ENCODE peak calls at places on chromosomes 16 and 17, in nine cellular contexts. Q is GM13976, O is AG09309, D is NB4, K is gastrocnemius medialis, X is astrocyte of the spinal cord, H is uterus, M is H9, R is AG10803. L is an unnamed sample.

GRCh38 chr16:72673118-72673517 is 374.8 kb downstream of the ZFHX3 start:
- DNase-seq in R (peak), Q (no peak), M (no peak), D (peak), X (no peak), O (no peak), H (no peak), K (no peak), L (peak)

GRCh38 chr17:77959926-77960521 is 1.5 kb downstream of the TNRC6C start:
- DNase-seq in R (no peak), X (peak), H (no peak), K (no peak), D (no peak), O (no peak), Q (no peak), M (peak), L (peak)

GRCh38 chr17:72334205-72334604 is 213.4 kb downstream of the SOX9 start:
- DNase-seq in Q (no peak), D (no peak), K (no peak), R (peak), X (no peak), H (no peak), O (peak), M (no peak), L (peak)

GRCh38 chr16:19361587-19361986 is 56.1 kb upstream of the TMC5 start:
- DNase-seq in K (no peak), Q (no peak), X (no peak), M (no peak), D (no peak), O (no peak), H (no peak), R (no peak), L (no peak)

GRCh38 chr16:11472851-11473250 is 113.9 kb downstream of the LITAF start:
- DNase-seq in M (no peak), D (no peak), Q (no peak), K (no peak), X (no peak), R (no peak), H (no peak), O (no peak), L (no peak)

GRCh38 chr17:75486151-75486550 is 29.2 kb downstream of the CASKIN2 start:
- DNase-seq in O (no peak), H (no peak), K (no peak), M (no peak), D (no peak), Q (no peak), R (no peak), X (no peak), L (no peak)

GRCh38 chr16:19997264-19997663 is 76.4 kb downstream of the GPR139 start:
- DNase-seq in O (no peak), H (no peak), R (no peak), Q (no peak), K (no peak), D (no peak), X (no peak), M (no peak), L (no peak)

GRCh38 chr17:75876938-75877751 is 1.2 kb downstream of the TRIM47 start:
- DNase-seq in M (peak), X (peak), K (peak), R (peak), O (peak), Q (no peak), H (peak), D (no peak), L (peak)

GRCh38 chr17:42153919-42154491 is 784 bp downstream of the RAB5C start:
- DNase-seq in X (peak), M (no peak), O (no peak), H (no peak), Q (no peak), R (peak), D (peak), K (no peak), L (peak)

GRCh38 chr16:17476414-17477259 is 5.9 kb upstream of the XYLT1 start:
- DNase-seq in R (peak), Q (peak), X (peak), K (no peak), H (peak), D (peak), M (peak), O (no peak), L (peak)

GRCh38 chr16:6645758-6646423 is 686.8 kb upstream of the RBFOX1 start:
- DNase-seq in D (no peak), H (no peak), X (no peak), K (no peak), M (no peak), Q (no peak), R (no peak), O (no peak), L (no peak)

GRCh38 chr16:57019746-57020145 is 30.4 kb downstream of the NLRC5 start:
- DNase-seq in R (no peak), K (no peak), D (no peak), O (no peak), H (no peak), Q (no peak), M (no peak), X (no peak), L (peak)

GRCh38 chr17:41301204-41301790 is 1.4 kb downstream of the KRTAP29-1 start:
- DNase-seq in X (no peak), R (no peak), D (no peak), K (no peak), Q (no peak), M (no peak), O (no peak), H (no peak), L (no peak)

GRCh38 chr17:80261895-80262279 is 1.2 kb downstream of the RNF213 start:
- DNase-seq in D (no peak), K (no peak), Q (no peak), R (no peak), H (no peak), X (no peak), M (no peak), O (no peak), L (no peak)

DNA sequence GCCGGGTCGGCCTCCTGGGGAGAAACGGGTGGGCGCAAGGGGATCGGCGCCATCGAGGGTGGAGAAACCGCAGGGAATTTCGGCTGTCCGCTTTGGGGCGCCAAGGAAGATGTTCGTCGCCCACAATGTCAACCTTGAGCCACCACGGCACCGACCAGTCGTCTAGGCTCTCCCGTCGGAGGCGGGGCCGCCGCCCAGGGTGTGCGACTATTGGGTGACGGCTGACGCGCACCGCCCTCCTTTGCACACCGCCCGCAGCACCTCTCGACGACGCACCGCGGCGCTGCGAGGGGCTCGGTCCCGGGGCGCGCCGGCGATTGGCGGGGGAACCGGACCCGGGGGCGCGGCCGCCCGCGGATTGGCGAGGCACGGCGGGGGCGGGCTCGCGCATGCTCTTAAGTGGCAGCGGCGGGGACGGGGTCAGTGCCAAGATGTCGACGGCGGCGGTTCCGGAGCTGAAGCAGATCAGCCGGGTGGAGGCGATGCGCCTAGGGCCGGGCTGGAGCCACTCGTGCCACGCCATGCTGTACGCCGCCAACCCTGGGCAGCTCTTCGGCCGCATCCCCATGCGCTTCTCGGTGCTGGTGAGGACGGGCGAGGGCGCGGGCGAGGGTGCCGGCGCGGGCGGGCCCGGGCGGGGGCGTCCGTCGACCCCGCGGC is at the start of gene NUDT16L1:
- DNase-seq in H (peak), Q (peak), R (peak), O (peak), M (peak), D (peak), K (peak), X (peak), L (peak)
- TF ChIP-seq CTCF in H (peak), Q (peak), R (no peak), O (no peak), M (no peak), D (no peak), K (peak), X (peak), L (no peak)

GRCh38 chr16:29899516-29900101 is at the start of gene SEZ6L2:
- DNase-seq in M (peak), Q (no peak), H (peak), K (peak), X (peak), R (peak), O (peak), D (peak), L (peak)
- TF ChIP-seq CTCF in M (peak), Q (no peak), H (no peak), K (no peak), X (no peak), R (peak), O (peak), D (no peak), L (peak)

DNA sequence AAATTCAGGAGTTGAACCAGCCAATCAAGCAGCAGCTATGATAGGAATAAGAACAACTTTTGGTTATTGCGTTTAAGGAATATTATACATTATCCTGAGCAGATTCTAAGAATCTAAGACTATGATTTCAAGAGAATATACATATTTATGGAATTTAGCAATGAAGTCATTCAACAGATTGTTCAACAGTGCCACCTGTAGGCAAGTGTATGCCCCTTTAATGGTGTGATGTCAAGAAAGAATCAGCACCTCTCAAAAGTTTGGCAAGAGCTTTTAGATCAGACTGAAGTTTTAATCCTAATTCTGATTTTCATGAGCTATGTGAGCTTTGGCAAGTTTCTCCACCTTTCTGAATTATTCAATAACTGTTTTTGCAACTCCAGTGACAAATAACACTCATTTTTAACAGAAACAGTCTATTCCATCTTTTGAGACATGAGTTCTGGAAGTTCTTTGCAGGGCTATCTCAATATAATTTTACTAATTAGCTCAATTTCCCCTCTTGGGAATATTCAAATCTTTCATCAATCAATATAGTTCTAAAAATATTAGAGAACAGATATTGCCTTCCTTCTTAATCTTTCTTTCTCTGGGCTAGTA is 474.3 kb upstream of the TOM1L1 start:
- DNase-seq in K (no peak), Q (no peak), D (peak), O (no peak), M (no peak), X (no peak), R (no peak), H (no peak), L (peak)
- TF ChIP-seq CTCF in K (no peak), Q (peak), D (peak), O (no peak), M (peak), X (no peak), R (no peak), H (no peak), L (peak)

DNA sequence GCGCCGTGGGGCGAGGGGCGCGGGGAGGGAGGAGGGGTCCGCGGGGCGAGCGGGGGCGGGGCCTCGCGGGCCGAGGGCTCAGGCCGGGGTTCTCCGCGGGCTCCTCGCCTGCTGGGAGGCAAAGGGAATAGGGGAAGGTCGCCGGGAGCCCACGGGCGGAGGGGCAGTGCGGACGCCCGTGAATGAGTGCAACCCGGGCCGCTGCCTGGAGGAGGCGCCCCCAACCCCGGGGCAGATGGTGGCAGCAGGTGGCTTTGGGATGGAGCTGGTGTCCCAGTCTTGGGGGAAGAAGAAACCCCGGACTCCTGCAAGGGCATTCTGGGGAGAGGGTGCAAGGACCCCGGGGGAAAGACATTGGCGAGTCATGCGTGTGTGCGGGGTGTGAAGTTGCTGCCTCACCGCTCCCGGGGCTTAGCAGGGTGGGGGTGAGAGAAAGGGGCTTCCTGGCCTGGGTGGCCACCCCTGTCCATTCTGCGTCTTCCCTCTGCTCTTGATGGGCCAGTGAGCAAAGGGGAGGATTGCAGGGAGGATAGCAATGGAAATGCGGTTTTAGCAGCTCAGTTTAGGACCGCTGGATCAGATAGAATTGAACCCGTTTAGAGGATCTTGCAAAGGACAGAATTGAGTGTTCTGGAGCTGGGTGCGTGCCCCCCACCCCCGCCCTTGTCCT is 508 bp downstream of the KIAA0513 start:
- DNase-seq in O (no peak), H (peak), Q (peak), R (no peak), X (no peak), K (no peak), M (no peak), D (no peak), L (no peak)
- TF ChIP-seq CTCF in O (peak), H (no peak), Q (peak), R (peak), X (peak), K (no peak), M (peak), D (no peak), L (no peak)

DNA sequence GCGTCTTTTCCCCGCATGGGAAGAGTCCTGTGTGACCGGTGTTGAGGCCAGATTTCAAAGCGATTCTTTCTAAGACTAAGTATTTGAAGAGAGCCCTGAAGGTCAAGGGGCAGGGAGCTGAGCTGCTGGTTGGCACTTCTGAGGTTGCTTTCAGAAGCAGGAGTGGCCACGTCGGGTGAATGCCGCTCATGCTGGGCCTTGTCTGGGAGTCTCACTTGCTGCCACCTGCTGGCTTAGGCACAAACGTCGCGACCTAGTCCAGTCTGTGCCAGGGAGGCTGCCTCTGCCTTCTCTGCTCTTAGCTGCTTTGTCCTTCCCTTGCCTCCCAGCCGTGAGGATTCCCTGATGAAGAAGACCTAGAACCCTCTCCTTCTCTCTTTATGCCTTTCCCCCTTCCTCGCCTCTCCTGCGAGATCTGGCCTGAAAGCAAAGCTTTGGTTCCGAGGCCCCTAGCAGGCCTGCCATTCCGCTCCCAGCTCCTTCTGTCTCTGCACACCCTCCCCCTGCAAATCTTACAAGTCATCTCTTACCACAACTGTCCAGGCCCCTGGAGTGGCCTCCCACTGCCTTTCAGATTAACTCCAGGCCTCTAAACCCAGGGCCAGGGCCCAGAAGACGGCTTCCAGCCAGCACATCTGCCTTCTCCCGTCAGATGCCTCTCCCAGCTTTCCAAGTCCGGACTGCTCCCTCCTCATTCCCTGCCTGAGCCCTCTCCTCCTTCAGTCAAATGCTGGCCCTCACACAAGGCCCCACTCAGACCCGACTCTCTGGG is 11.4 kb downstream of the CTNS start:
- DNase-seq in K (no peak), Q (no peak), O (no peak), H (no peak), X (peak), D (peak), M (peak), R (peak), L (peak)
- TF ChIP-seq CTCF in K (no peak), Q (peak), O (peak), H (peak), X (peak), D (peak), M (peak), R (peak), L (peak)

GRCh38 chr17:46270032-46270431 is 24.9 kb upstream of the LRRC37A start:
- DNase-seq in X (no peak), O (no peak), K (no peak), M (peak), D (no peak), R (no peak), Q (no peak), H (no peak), L (no peak)

GRCh38 chr17:46262271-46262670 is 32.7 kb upstream of the LRRC37A start:
- DNase-seq in K (no peak), M (peak), D (no peak), R (no peak), H (no peak), X (no peak), Q (no peak), O (no peak), L (no peak)

GRCh38 chr17:46264456-46265198 is 30.3 kb upstream of the LRRC37A start:
- DNase-seq in H (no peak), K (no peak), D (no peak), Q (no peak), M (peak), X (peak), R (peak), O (peak), L (peak)

GRCh38 chr17:46266656-46267544 is 28.0 kb upstream of the LRRC37A start:
- DNase-seq in R (peak), X (peak), D (peak), H (peak), M (peak), O (peak), K (peak), Q (peak), L (peak)
- TF ChIP-seq CTCF in R (peak), X (no peak), D (no peak), H (peak), M (no peak), O (no peak), K (no peak), Q (no peak), L (no peak)

GRCh38 chr16:15854906-15855703 is 1.7 kb downstream of the MYH11 start:
- DNase-seq in K (no peak), O (no peak), D (no peak), R (no peak), M (no peak), X (no peak), Q (no peak), H (peak), L (no peak)
- TF ChIP-seq CTCF in K (no peak), O (no peak), D (no peak), R (no peak), M (no peak), X (no peak), Q (no peak), H (no peak), L (no peak)

GRCh38 chr16:29198231-29198630 is 208.3 kb downstream of the NPIPB11 start:
- DNase-seq in X (no peak), R (no peak), H (peak), M (peak), K (no peak), Q (no peak), D (no peak), O (no peak), L (no peak)

DNA sequence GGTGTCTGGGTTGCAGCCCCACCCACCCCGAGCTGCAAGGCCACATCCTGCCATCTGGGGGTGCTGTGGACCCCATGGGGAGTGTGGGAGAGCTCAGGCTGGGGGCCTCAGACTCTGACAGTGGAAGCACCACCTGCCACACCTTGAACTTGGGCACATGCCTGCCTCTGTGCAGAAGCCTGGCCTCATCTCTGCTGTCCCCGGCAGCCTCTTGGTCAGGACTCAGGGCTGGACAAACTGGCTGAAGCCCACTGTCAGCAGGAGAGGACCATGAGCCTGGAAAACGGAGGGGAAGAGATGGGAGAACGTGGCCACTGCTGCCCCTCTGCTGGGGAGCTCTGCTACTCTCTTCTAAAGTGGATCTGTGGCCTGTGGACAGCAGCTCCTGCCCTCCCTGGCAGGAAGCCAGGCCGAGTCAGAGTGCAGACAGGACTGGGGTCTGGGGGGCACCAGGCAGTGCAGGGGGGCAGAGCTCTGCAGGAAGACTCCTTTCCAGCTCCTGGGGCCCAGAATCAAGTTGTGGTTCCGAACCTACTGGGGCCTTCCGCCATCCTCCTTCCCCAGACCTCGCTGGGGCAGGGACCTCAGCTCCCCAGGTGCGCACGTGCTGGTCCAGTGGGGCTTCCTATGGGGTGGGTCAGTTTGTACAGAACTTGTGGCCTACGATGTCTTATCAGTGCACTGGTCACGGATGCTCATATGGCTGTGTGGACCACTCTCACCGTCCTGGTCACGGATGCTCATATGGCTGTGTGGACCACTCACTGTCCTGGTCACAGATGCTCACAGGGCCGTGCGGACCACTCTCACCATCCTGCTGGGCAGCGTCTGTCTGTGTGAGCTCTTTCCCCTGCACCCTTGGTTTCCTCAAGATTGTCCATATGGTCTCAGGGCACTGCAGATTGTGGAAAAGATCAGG is 207.7 kb downstream of the LAT start:
- DNase-seq in O (no peak), M (peak), Q (no peak), H (peak), R (no peak), X (no peak), K (no peak), D (no peak), L (no peak)
- TF ChIP-seq CTCF in O (peak), M (peak), Q (no peak), H (no peak), R (no peak), X (peak), K (no peak), D (peak), L (peak)